ENCODE peak calls at places on chromosomes 4 and X, in eight cellular contexts. J is gastrocnemius medialis, V is GM12865, D is hepatocyte, U is fibroblast of lung, H is fibroblast of pulmonary artery, T is psoas muscle, Z is upper lobe of right lung. Y is an unnamed sample.

GRCh38 chrX:370244-370962 is 16.3 kb downstream of the PPP2R3B start:
- DNase-seq in J (peak; percentile 89), V (no peak), D (no peak), U (no peak), H (no peak), T (peak; percentile 62), Z (no peak), Y (no peak)

GRCh38 chrX:109374276-109374960 is 107.5 kb downstream of the GUCY2F start:
- DNase-seq in J (no peak), V (no peak), D (no peak), U (peak; percentile 27), H (peak; percentile 4), T (no peak), Z (no peak), Y (no peak)

GRCh38 chr4:118904935-118905334 is 16.3 kb downstream of the SYNPO2 start:
- DNase-seq in J (no peak), V (no peak), D (no peak), U (peak; percentile 59), H (peak; percentile 67), T (no peak), Z (no peak), Y (peak; percentile 75)

GRCh38 chr4:10664408-10664807 is 20.2 kb downstream of the CLNK start:
- DNase-seq in J (no peak), V (no peak), D (peak; percentile 28), U (peak; percentile 96), H (peak; percentile 92), T (peak; percentile 30), Z (no peak), Y (peak; percentile 93)

GRCh38 chr4:91758487-91758886 is 545.3 kb upstream of the GRID2 start:
- DNase-seq in J (no peak), V (no peak), D (no peak), U (peak; percentile 76), H (peak; percentile 84), T (no peak), Z (no peak), Y (peak; percentile 69)

GRCh38 chrX:148915474-148915873 is 415.1 kb downstream of the AFF2 start:
- DNase-seq in J (no peak), V (peak; percentile 49), D (no peak), U (no peak), H (no peak), T (no peak), Z (no peak), Y (no peak)

GRCh38 chrX:12210921-12211320 is 72.6 kb downstream of the FRMPD4 start:
- DNase-seq in J (no peak), V (no peak), D (no peak), U (peak; percentile 38), H (peak; percentile 8), T (no peak), Z (no peak), Y (no peak)

GRCh38 chr4:101835121-101835904 is 44.8 kb downstream of the BANK1 start:
- DNase-seq in J (no peak), V (no peak), D (peak; percentile 15), U (peak; percentile 62), H (peak; percentile 91), T (no peak), Z (no peak), Y (peak; percentile 81)

GRCh38 chrX:40933132-40934078 is 151.8 kb upstream of the USP9X start:
- DNase-seq in J (no peak), V (peak; percentile 47), D (peak; percentile 44), U (peak; percentile 72), H (peak; percentile 61), T (no peak), Z (no peak), Y (peak; percentile 69)

GRCh38 chr4:75995727-75996126 is 5.0 kb upstream of the SDAD1 start:
- DNase-seq in J (no peak), V (peak; percentile 55), D (peak; percentile 78), U (peak; percentile 39), H (peak; percentile 74), T (no peak), Z (no peak), Y (peak; percentile 78)

GRCh38 chr4:173367946-173368345 is 2.8 kb upstream of the SAP30 start:
- DNase-seq in J (no peak), V (no peak), D (no peak), U (peak; percentile 20), H (peak; percentile 58), T (no peak), Z (no peak), Y (peak; percentile 30)

GRCh38 chrX:12979011-12979629 is 4.2 kb downstream of the TMSB4X start:
- DNase-seq in J (no peak), V (peak; percentile 52), D (no peak), U (no peak), H (no peak), T (no peak), Z (no peak), Y (peak; percentile 87)

GRCh38 chr4:39464886-39465501 is 6.1 kb downstream of the LIAS start:
- DNase-seq in J (no peak), V (no peak), D (peak; percentile 76), U (peak; percentile 88), H (peak; percentile 92), T (no peak), Z (no peak), Y (peak; percentile 92)

GRCh38 chr4:85370400-85371032 is 104.4 kb upstream of the ARHGAP24 start:
- DNase-seq in J (peak; percentile 12), V (peak; percentile 63), D (peak; percentile 58), U (peak; percentile 20), H (peak; percentile 64), T (peak; percentile 10), Z (no peak), Y (peak; percentile 65)

GRCh38 chr4:88803600-88804096 is 106.0 kb upstream of the NAP1L5 start:
- DNase-seq in J (peak; percentile 38), V (peak; percentile 54), D (peak; percentile 50), U (peak; percentile 87), H (peak; percentile 92), T (no peak), Z (no peak), Y (peak; percentile 96)

GRCh38 chr4:71294301-71294700 is 44.5 kb upstream of the SLC4A4 start:
- DNase-seq in J (no peak), V (no peak), D (no peak), U (peak; percentile 74), H (no peak), T (no peak), Z (no peak), Y (no peak)

DNA sequence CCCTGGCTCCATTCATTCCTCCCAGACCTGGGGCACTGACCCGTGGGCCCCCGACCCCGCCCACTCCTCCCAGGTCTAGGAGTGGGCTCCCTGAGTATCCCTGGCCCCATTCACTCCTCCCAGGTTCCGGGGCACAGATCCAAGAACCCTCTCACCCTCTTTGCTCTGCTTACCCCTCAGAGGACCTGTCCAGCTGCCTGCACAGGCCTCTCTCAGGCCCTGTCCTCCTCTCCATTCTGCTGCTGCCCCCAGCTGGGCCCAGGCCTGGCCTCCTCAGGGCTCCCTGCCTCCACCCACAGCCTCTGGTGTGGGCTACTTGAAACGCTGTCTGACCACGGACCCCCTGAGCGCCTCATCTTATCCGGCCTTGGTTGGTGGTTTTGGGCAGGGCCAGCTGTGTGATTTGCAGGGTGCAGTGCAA is 217.7 kb upstream of the PSAPL1 start:
- DNase-seq in J (no peak), V (no peak), D (no peak), U (peak; percentile 64), H (no peak), T (no peak), Z (no peak), Y (peak; percentile 51)
- H3K4me3 ChIP-seq in J (no peak overlapping the region), V (no peak overlapping the region), D (no peak overlapping the region), U (no peak overlapping the region), H (no peak overlapping the region), T (no peak overlapping the region), Z (no peak overlapping the region), Y (no peak overlapping the region)

GRCh38 chr4:170399894-170400293 is 310.1 kb upstream of the AADAT start:
- DNase-seq in J (no peak), V (no peak), D (no peak), U (no peak), H (no peak), T (no peak), Z (no peak), Y (no peak)

GRCh38 chr4:170398228-170398627 is 308.5 kb upstream of the AADAT start:
- DNase-seq in J (no peak), V (no peak), D (no peak), U (no peak), H (no peak), T (no peak), Z (no peak), Y (no peak)

GRCh38 chr4:170395773-170396172 is 306.0 kb upstream of the AADAT start:
- DNase-seq in J (no peak), V (no peak), D (no peak), U (no peak), H (no peak), T (no peak), Z (no peak), Y (no peak)

DNA sequence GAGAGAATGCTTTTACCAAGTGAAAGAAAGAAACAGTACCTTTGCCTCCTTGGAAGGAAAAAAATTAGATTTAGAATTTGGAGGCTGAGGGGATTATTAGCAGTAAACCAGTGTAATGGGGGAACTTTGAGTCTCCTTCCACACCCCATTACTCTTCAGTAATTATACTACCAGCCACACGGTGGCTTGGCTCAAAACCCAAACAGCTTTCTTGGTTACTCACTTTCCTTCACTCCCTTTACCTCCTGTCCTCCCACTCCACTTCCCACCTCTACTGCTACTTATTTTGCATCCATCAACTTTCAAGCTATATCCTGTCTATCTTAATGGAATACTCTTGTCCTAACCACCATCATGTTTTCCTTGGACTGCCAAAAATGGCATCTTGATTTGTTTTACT is 310.6 kb upstream of the AADAT start:
- DNase-seq in J (no peak), V (no peak), D (no peak), U (no peak), H (no peak), T (no peak), Z (no peak), Y (no peak)
- TF ChIP-seq CTCF in J (no peak), V (peak; percentile 14), D (peak; percentile 9), U (no peak), H (no peak), T (no peak), Z (no peak), Y (peak; percentile 42)

GRCh38 chrX:131308980-131309379 is 19.9 kb upstream of the IGSF1 start:
- DNase-seq in J (no peak), V (no peak), D (no peak), U (no peak), H (no peak), T (no peak), Z (no peak), Y (no peak)

GRCh38 chrX:131305926-131306325 is 16.8 kb upstream of the IGSF1 start:
- DNase-seq in J (no peak), V (no peak), D (no peak), U (peak; percentile 1), H (no peak), T (no peak), Z (no peak), Y (no peak)

GRCh38 chrX:131306602-131307001 is 17.5 kb upstream of the IGSF1 start:
- DNase-seq in J (no peak), V (no peak), D (no peak), U (peak; percentile 7), H (no peak), T (no peak), Z (no peak), Y (no peak)
- H3K4me3 ChIP-seq in J (no peak overlapping the region), V (no peak overlapping the region), D (no peak overlapping the region), U (no peak overlapping the region), H (no peak overlapping the region), T (no peak overlapping the region), Z (no peak overlapping the region), Y (no peak overlapping the region)

DNA sequence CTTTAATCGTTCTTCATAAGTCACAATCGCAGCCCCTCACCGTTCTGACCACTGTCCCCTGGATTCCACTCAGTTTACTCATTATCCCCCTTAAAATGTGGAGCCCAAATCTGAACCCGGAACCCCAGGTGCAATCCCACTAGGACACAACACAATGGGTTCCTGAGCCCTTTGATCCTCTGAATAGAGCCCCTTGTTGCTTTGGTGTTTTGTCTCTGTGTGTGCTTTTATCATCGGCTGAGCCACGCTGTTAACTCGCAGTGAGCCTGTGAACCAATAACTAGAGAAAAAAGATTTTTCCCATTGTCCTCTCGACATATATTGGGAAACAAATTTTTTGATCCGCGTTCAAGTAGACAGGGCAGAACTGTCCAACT is 654 bp upstream of the PDHA1 start:
- DNase-seq in J (no peak), V (no peak), D (no peak), U (no peak), H (no peak), T (no peak), Z (no peak), Y (no peak)
- TF ChIP-seq CTCF in J (no peak), V (no peak), D (no peak), U (no peak), H (no peak), T (no peak), Z (no peak), Y (no peak)

Y was measured in choroid plexus epithelial cell.